ENCODE peak calls at places on chromosomes 6 and 20, in four cellular contexts. A is IMR-90, Y is H9, T is H1. K is an unnamed sample.

GRCh38 chr6:44504321-44504761 is 116.8 kb downstream of the CDC5L start:
- DNase-seq in A (no peak), Y (peak; percentile 10), T (no peak), K (no peak)

GRCh38 chr20:62831854-62832211 is 15.0 kb downstream of the COL9A3 start:
- DNase-seq in A (no peak), Y (no peak), T (no peak), K (no peak)

GRCh38 chr20:36066777-36067176 is 87.8 kb upstream of the EPB41L1 start:
- DNase-seq in A (no peak), Y (no peak), T (no peak), K (no peak)

GRCh38 chr20:41136695-41137411 is 490 bp upstream of the PLCG1 start:
- DNase-seq in A (peak; percentile 67), Y (peak; percentile 91), T (peak; percentile 56), K (peak; percentile 91)

GRCh38 chr6:34912715-34913464 is 23.8 kb downstream of the ANKS1A start:
- DNase-seq in A (peak; percentile 89), Y (no peak), T (no peak), K (no peak)

GRCh38 chr6:98156580-98156979 is 677.8 kb upstream of the POU3F2 start:
- DNase-seq in A (no peak), Y (no peak), T (no peak), K (peak; percentile 0)

GRCh38 chr20:25284131-25284601 is 36.3 kb downstream of the PYGB start:
- DNase-seq in A (no peak), Y (peak; percentile 13), T (no peak), K (no peak)

GRCh38 chr6:17233531-17233930 is 47.6 kb upstream of the RBM24 start:
- DNase-seq in A (peak; percentile 46), Y (no peak), T (no peak), K (peak; percentile 53)

GRCh38 chr6:36843169-36843568 is 3.9 kb upstream of the CPNE5 start:
- DNase-seq in A (no peak), Y (no peak), T (no peak), K (no peak)

GRCh38 chr6:109791301-109791700 is 100.2 kb downstream of the FIG4 start:
- DNase-seq in A (peak; percentile 33), Y (peak; percentile 49), T (no peak), K (peak; percentile 54)

GRCh38 chr6:34663887-34664269 is 32.7 kb downstream of the ILRUN start:
- DNase-seq in A (peak; percentile 43), Y (no peak), T (no peak), K (peak; percentile 46)

GRCh38 chr6:121670511-121670910 is 235.1 kb downstream of the GJA1 start:
- DNase-seq in A (peak; percentile 82), Y (no peak), T (no peak), K (no peak)

GRCh38 chr6:40509716-40510260 is 77.4 kb downstream of the LRFN2 start:
- DNase-seq in A (no peak), Y (no peak), T (no peak), K (no peak)

GRCh38 chr6:4401408-4402367 is 266.3 kb upstream of the ECI2 start:
- DNase-seq in A (peak; percentile 64), Y (no peak), T (no peak), K (no peak)

GRCh38 chr6:54698974-54699373 is 147.6 kb upstream of the FAM83B start:
- DNase-seq in A (no peak), Y (no peak), T (no peak), K (peak; percentile 34)

GRCh38 chr6:42137192-42137753 is 5.1 kb downstream of the C6orf132 start:
- DNase-seq in A (no peak), Y (peak; percentile 64), T (no peak), K (peak; percentile 97)

GRCh38 chr6:80181352-80182081 is 75.0 kb downstream of the BCKDHB start:
- DNase-seq in A (no peak), Y (no peak), T (no peak), K (no peak)

GRCh38 chr6:35663447-35664235 is 25.1 kb downstream of the FKBP5 start:
- DNase-seq in A (peak; percentile 84), Y (no peak), T (no peak), K (peak; percentile 81)

GRCh38 chr6:111741177-111741952 is 131.9 kb downstream of the FYN start:
- DNase-seq in A (no peak), Y (no peak), T (no peak), K (no peak)

GRCh38 chr6:41642090-41642959 is 4.1 kb downstream of the MDFI start:
- DNase-seq in A (no peak), Y (no peak), T (no peak), K (no peak)

GRCh38 chr6:83193747-83194582 is 808 bp downstream of the RWDD2A start:
- DNase-seq in A (no peak), Y (peak; percentile 88), T (peak; percentile 46), K (peak; percentile 77)

GRCh38 chr6:5325173-5325572 is 63.9 kb downstream of the FARS2 start:
- DNase-seq in A (no peak), Y (no peak), T (no peak), K (no peak)

GRCh38 chr6:21873562-21873961 is 280.0 kb downstream of the SOX4 start:
- DNase-seq in A (peak; percentile 96), Y (no peak), T (no peak), K (no peak)

DNA sequence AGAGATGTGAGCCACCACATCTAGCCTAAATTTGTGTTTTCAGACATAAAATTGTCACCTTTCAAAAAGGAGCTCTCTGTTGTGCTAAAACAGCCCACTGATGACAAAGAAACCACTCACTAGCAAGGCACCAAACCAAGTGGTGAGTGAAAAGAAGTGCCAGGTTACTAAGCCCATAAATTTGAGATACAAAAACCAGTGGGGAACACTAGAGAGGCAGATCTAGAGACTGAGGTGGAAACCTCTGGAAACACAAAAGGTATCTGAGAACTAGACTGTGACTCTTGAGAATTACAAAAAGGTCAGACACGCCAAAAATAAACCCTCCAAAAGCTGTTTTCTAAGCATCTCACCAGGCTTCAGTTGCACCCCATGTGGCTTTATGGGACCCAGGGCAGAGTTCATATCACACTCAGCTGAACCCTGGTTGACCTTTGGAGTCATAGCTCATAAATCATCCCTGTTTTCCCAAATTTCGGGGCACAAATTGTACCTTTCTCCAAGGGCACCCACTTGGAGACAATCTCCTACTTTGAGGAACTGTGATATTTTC is 24.2 kb downstream of the SAMD3 start:
- DNase-seq in A (no peak), Y (no peak), T (no peak), K (no peak)
- H3K56ac ChIP-seq in A (no peak overlapping the region), Y (no peak overlapping the region), T (peak overlapping the region; percentile 59), K (no peak overlapping the region)

GRCh38 chr6:46469021-46469420 is 22.2 kb downstream of the RCAN2 start:
- DNase-seq in A (no peak), Y (no peak), T (no peak), K (no peak)
- H2AK5ac ChIP-seq in A (no peak overlapping the region), Y (no peak overlapping the region), T (no peak overlapping the region), K (peak overlapping the region; percentile 15)

GRCh38 chr6:145427232-145427631 is 308.1 kb downstream of the EPM2A start:
- DNase-seq in A (no peak), Y (no peak), T (no peak), K (peak; percentile 83)

GRCh38 chr6:145423936-145424335 is 311.4 kb downstream of the EPM2A start:
- DNase-seq in A (no peak), Y (no peak), T (no peak), K (no peak)

DNA sequence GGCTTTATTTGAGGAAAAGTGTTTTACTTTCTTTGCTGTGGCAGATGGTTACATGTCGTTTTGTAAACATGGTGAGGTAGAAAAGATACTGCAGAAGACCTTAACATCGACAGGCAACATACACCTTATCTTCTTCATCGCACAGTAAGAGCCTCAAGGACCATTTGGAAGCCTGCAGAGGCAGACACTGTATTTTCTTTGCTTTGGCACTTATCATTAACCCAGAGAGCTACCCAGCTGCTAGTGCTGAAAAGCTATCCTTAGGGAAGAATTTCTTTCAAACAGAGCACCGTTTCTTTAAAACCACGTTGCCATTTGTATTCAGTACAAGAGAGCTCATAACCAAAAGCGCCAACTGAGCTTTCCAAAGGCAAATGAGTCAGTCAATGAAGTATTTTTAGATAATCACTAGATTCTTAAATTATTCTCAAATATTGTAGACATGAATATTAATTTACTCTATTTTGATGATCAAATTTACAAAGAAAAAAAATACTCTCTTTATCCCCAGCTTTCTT is 306.6 kb downstream of the EPM2A start:
- DNase-seq in A (no peak), Y (no peak), T (no peak), K (peak; percentile 74)
- H3K56ac ChIP-seq in A (no peak overlapping the region), Y (no peak overlapping the region), T (no peak overlapping the region), K (no peak overlapping the region)

GRCh38 chr6:8207191-8207868 is 105.0 kb upstream of the EEF1E1 start:
- DNase-seq in A (no peak), Y (no peak), T (no peak), K (no peak)
- H2AK5ac ChIP-seq in A (no peak overlapping the region), Y (no peak overlapping the region), T (peak overlapping the region; percentile 13), K (no peak overlapping the region)

DNA sequence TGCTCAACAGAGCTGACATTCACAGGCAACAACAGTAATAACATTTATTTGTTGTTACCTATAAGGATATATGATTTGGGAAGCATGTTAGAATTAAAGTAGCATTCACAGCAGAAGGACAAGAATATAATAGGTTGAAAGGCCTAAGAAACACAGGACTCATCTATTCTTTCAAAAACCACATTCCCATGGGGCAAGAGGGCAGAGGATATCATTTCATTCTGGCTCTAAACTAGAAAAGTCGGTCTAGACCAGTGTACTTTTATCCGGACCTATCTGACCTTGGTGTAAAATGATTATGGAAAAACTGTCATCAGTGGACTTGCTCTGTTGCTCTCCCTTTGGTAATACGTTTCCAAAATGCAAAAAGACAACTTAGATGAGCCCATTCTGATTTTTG is 914.7 kb upstream of the CITED2 start:
- DNase-seq in A (no peak), Y (no peak), T (no peak), K (no peak)
- H3K56ac ChIP-seq in A (no peak overlapping the region), Y (no peak overlapping the region), T (no peak overlapping the region), K (no peak overlapping the region)

GRCh38 chr20:1761598-1761997 is 104.0 kb upstream of the SIRPG start:
- DNase-seq in A (no peak), Y (no peak), T (no peak), K (no peak)
- H2AK5ac ChIP-seq in A (no peak overlapping the region), Y (no peak overlapping the region), T (no peak overlapping the region), K (no peak overlapping the region)

DNA sequence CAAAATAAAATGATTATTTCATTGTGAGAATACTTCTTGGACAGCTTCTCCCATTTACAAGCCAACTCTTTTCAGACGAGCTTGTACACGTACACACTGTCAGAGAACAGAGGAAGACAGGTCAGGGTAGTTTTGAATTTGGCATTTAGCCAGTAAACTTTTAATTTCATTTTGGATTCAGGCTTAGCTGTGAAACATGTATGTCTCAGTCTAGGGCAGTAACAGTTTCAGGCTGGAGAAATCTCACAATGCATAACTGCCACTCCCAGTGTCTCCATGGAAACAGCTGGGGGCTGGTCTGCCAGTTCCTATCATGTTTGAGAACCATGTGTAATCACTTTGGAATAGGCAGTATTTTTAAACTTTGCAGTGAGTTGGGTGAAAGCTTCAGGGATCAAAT is 22.0 kb upstream of the QKI start:
- DNase-seq in A (peak; percentile 33), Y (no peak), T (no peak), K (peak; percentile 26)
- H3K56ac ChIP-seq in A (no peak overlapping the region), Y (no peak overlapping the region), T (no peak overlapping the region), K (no peak overlapping the region)

GRCh38 chr20:61768926-61769832 is 296.5 kb downstream of the TAF4 start:
- DNase-seq in A (no peak), Y (no peak), T (no peak), K (no peak)

GRCh38 chr20:61766921-61767610 is 298.6 kb downstream of the TAF4 start:
- DNase-seq in A (no peak), Y (no peak), T (no peak), K (no peak)

GRCh38 chr20:61765871-61766654 is 299.6 kb downstream of the TAF4 start:
- DNase-seq in A (no peak), Y (peak; percentile 75), T (no peak), K (peak; percentile 20)

GRCh38 chr20:61770203-61770602 is 295.5 kb downstream of the TAF4 start:
- DNase-seq in A (no peak), Y (no peak), T (no peak), K (no peak)

GRCh38 chr20:61767776-61768494 is 297.7 kb downstream of the TAF4 start:
- DNase-seq in A (no peak), Y (no peak), T (no peak), K (no peak)
- H2AK5ac ChIP-seq in A (no peak overlapping the region), Y (no peak overlapping the region), T (no peak overlapping the region), K (no peak overlapping the region)